ENCODE peak calls at places on chromosomes 3 and 15, in nine cellular contexts. One of them, this sample, is unnamed.
A peak's percentile ranks its signal among the peaks of the same experiment; 100 is the strongest.

GRCh38 chr3:45644063-45644462 is 45.1 kb upstream of the SACM1L start:
- DNase-seq in heart right ventricle: no peak
- DNase-seq in heart left ventricle: no peak
- DNase-seq in left ventricle myocardium inferior: no peak
- DNase-seq in GM23248: peak; percentile 89
- DNase-seq in right cardiac atrium: no peak
- DNase-seq in endothelial cell of umbilical vein: peak; percentile 93
- DNase-seq in uterus: no peak
- DNase-seq in thyroid gland: peak; percentile 46
- DNase-seq in this sample: no peak

GRCh38 chr3:31819441-31819840 is 161.6 kb downstream of the OSBPL10 start:
- DNase-seq in heart right ventricle: no peak
- DNase-seq in heart left ventricle: no peak
- DNase-seq in left ventricle myocardium inferior: no peak
- DNase-seq in GM23248: no peak
- DNase-seq in right cardiac atrium: no peak
- DNase-seq in endothelial cell of umbilical vein: no peak
- DNase-seq in uterus: no peak
- DNase-seq in thyroid gland: no peak
- DNase-seq in this sample: no peak

GRCh38 chr3:50385741-50386140 is 26.4 kb upstream of the TMEM115 start:
- DNase-seq in heart right ventricle: no peak
- DNase-seq in heart left ventricle: no peak
- DNase-seq in left ventricle myocardium inferior: no peak
- DNase-seq in GM23248: no peak
- DNase-seq in right cardiac atrium: no peak
- DNase-seq in endothelial cell of umbilical vein: no peak
- DNase-seq in uterus: no peak
- DNase-seq in thyroid gland: no peak
- DNase-seq in this sample: no peak

GRCh38 chr3:184379375-184380209 is at the start of gene CHRD:
- DNase-seq in heart right ventricle: no peak
- DNase-seq in heart left ventricle: no peak
- DNase-seq in left ventricle myocardium inferior: peak; percentile 58
- DNase-seq in GM23248: no peak
- DNase-seq in right cardiac atrium: peak; percentile 85
- DNase-seq in endothelial cell of umbilical vein: no peak
- DNase-seq in uterus: peak; percentile 67
- DNase-seq in thyroid gland: no peak
- DNase-seq in this sample: no peak

GRCh38 chr3:45496550-45496949 is 98.0 kb upstream of the LIMD1 start:
- DNase-seq in heart right ventricle: peak; percentile 15
- DNase-seq in heart left ventricle: no peak
- DNase-seq in left ventricle myocardium inferior: peak; percentile 39
- DNase-seq in GM23248: no peak
- DNase-seq in right cardiac atrium: peak; percentile 79
- DNase-seq in endothelial cell of umbilical vein: no peak
- DNase-seq in uterus: no peak
- DNase-seq in thyroid gland: no peak
- DNase-seq in this sample: no peak

GRCh38 chr3:147945968-147946519 is 536.9 kb downstream of the ZIC1 start:
- DNase-seq in heart right ventricle: peak; percentile 20
- DNase-seq in heart left ventricle: peak; percentile 20
- DNase-seq in left ventricle myocardium inferior: peak; percentile 33
- DNase-seq in GM23248: peak; percentile 85
- DNase-seq in right cardiac atrium: peak; percentile 76
- DNase-seq in endothelial cell of umbilical vein: peak; percentile 68
- DNase-seq in uterus: peak; percentile 22
- DNase-seq in thyroid gland: peak; percentile 48
- DNase-seq in this sample: peak; percentile 32

GRCh38 chr3:104549099-104549714 is 817.5 kb upstream of the ALCAM start:
- DNase-seq in heart right ventricle: no peak
- DNase-seq in heart left ventricle: no peak
- DNase-seq in left ventricle myocardium inferior: no peak
- DNase-seq in GM23248: no peak
- DNase-seq in right cardiac atrium: no peak
- DNase-seq in endothelial cell of umbilical vein: no peak
- DNase-seq in uterus: no peak
- DNase-seq in thyroid gland: no peak
- DNase-seq in this sample: no peak

GRCh38 chr3:117114517-117115265 is 405.1 kb downstream of the TUSC7 start:
- DNase-seq in heart right ventricle: no peak
- DNase-seq in heart left ventricle: no peak
- DNase-seq in left ventricle myocardium inferior: no peak
- DNase-seq in GM23248: no peak
- DNase-seq in right cardiac atrium: no peak
- DNase-seq in endothelial cell of umbilical vein: no peak
- DNase-seq in uterus: no peak
- DNase-seq in thyroid gland: no peak
- DNase-seq in this sample: no peak

GRCh38 chr3:13616359-13616758 is 67.4 kb downstream of the FBLN2 start:
- DNase-seq in heart right ventricle: no peak
- DNase-seq in heart left ventricle: no peak
- DNase-seq in left ventricle myocardium inferior: no peak
- DNase-seq in GM23248: no peak
- DNase-seq in right cardiac atrium: peak; percentile 31
- DNase-seq in endothelial cell of umbilical vein: no peak
- DNase-seq in uterus: no peak
- DNase-seq in thyroid gland: no peak
- DNase-seq in this sample: no peak

GRCh38 chr15:98745179-98745578 is 96.8 kb downstream of the IGF1R start:
- DNase-seq in heart right ventricle: no peak
- DNase-seq in heart left ventricle: no peak
- DNase-seq in left ventricle myocardium inferior: no peak
- DNase-seq in GM23248: no peak
- DNase-seq in right cardiac atrium: no peak
- DNase-seq in endothelial cell of umbilical vein: no peak
- DNase-seq in uterus: no peak
- DNase-seq in thyroid gland: no peak
- DNase-seq in this sample: no peak

GRCh38 chr15:98744506-98744905 is 96.2 kb downstream of the IGF1R start:
- DNase-seq in heart right ventricle: no peak
- DNase-seq in heart left ventricle: no peak
- DNase-seq in left ventricle myocardium inferior: no peak
- DNase-seq in GM23248: no peak
- DNase-seq in right cardiac atrium: no peak
- DNase-seq in endothelial cell of umbilical vein: no peak
- DNase-seq in uterus: no peak
- DNase-seq in thyroid gland: no peak
- DNase-seq in this sample: no peak

GRCh38 chr15:98746756-98747155 is 98.4 kb downstream of the IGF1R start:
- DNase-seq in heart right ventricle: no peak
- DNase-seq in heart left ventricle: no peak
- DNase-seq in left ventricle myocardium inferior: no peak
- DNase-seq in GM23248: no peak
- DNase-seq in right cardiac atrium: no peak
- DNase-seq in endothelial cell of umbilical vein: no peak
- DNase-seq in uterus: no peak
- DNase-seq in thyroid gland: no peak
- DNase-seq in this sample: no peak

GRCh38 chr15:98745650-98746374 is 97.5 kb downstream of the IGF1R start:
- DNase-seq in heart right ventricle: no peak
- DNase-seq in heart left ventricle: no peak
- DNase-seq in left ventricle myocardium inferior: no peak
- DNase-seq in GM23248: no peak
- DNase-seq in right cardiac atrium: no peak
- DNase-seq in endothelial cell of umbilical vein: no peak
- DNase-seq in uterus: no peak
- DNase-seq in thyroid gland: no peak
- DNase-seq in this sample: no peak

DNA sequence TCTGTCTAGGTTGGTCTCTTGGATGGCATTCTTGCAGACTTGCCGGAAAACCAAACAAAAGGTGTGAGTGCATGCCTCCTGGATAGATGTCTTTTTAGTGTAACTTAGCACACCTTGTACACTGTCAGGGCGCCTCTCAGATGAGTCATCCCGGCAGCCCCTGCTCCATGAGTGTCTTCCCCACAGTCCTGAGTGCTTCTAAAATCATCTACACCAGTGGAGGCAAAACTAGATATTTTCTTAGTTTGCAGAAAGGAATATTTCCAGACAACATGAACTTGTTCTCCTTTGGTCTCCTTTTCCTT is 98.0 kb downstream of the IGF1R start:
- DNase-seq in heart right ventricle: no peak
- DNase-seq in heart left ventricle: no peak
- DNase-seq in left ventricle myocardium inferior: no peak
- DNase-seq in GM23248: no peak
- DNase-seq in right cardiac atrium: no peak
- DNase-seq in endothelial cell of umbilical vein: no peak
- DNase-seq in uterus: no peak
- DNase-seq in thyroid gland: peak; percentile 30
- DNase-seq in this sample: no peak
- H3K27ac ChIP-seq in heart right ventricle: no peak overlapping the region
- H3K27ac ChIP-seq in heart left ventricle: no peak overlapping the region
- H3K27ac ChIP-seq in left ventricle myocardium inferior: no peak overlapping the region
- H3K27ac ChIP-seq in GM23248: no peak overlapping the region
- H3K27ac ChIP-seq in right cardiac atrium: no peak overlapping the region
- H3K27ac ChIP-seq in endothelial cell of umbilical vein: no peak overlapping the region
- H3K27ac ChIP-seq in uterus: no peak overlapping the region
- H3K27ac ChIP-seq in thyroid gland: no peak overlapping the region
- H3K27ac ChIP-seq in this sample: no peak overlapping the region

DNA sequence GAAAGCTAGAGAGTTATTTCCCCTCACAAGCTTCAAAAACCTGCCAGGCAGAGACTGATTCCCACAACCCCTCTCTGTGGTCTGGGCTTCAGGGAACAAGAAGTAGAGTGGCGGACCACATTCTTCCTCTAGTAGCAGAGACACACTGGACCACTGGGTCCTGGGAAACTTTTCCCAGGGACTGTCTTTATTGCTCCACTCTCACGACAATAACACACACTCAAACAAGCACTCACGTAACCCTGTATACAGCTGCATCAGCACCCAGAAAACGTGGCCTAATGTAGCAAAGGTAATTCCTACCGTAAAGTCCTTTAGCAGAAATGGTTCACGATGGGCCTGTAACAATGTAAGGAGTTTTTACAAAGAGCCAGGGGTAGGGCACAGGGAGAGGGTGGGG is 27.6 kb downstream of the CPOX start:
- DNase-seq in heart right ventricle: no peak
- DNase-seq in heart left ventricle: no peak
- DNase-seq in left ventricle myocardium inferior: no peak
- DNase-seq in GM23248: no peak
- DNase-seq in right cardiac atrium: no peak
- DNase-seq in endothelial cell of umbilical vein: no peak
- DNase-seq in uterus: no peak
- DNase-seq in thyroid gland: no peak
- DNase-seq in this sample: no peak
- H3K4me1 ChIP-seq in heart right ventricle: no peaks in the 10 kb centered on the region
- H3K4me1 ChIP-seq in heart left ventricle: no peaks in the 10 kb centered on the region
- H3K4me1 ChIP-seq in left ventricle myocardium inferior: no peaks in the 10 kb centered on the region
- H3K4me1 ChIP-seq in GM23248: peaks cover 25% of the 10 kb centered on the region
- H3K4me1 ChIP-seq in right cardiac atrium: no peaks in the 10 kb centered on the region
- H3K4me1 ChIP-seq in endothelial cell of umbilical vein: no peaks in the 10 kb centered on the region
- H3K4me1 ChIP-seq in uterus: no peaks in the 10 kb centered on the region
- H3K4me1 ChIP-seq in thyroid gland: no peaks in the 10 kb centered on the region
- H3K4me1 ChIP-seq in this sample: no peaks in the 10 kb centered on the region

GRCh38 chr3:98445949-98446406 is 17.0 kb upstream of the OR5K1 start:
- DNase-seq in heart right ventricle: no peak
- DNase-seq in heart left ventricle: no peak
- DNase-seq in left ventricle myocardium inferior: no peak
- DNase-seq in GM23248: no peak
- DNase-seq in right cardiac atrium: no peak
- DNase-seq in endothelial cell of umbilical vein: no peak
- DNase-seq in uterus: no peak
- DNase-seq in thyroid gland: no peak
- DNase-seq in this sample: no peak
- H3K4me3 ChIP-seq in heart right ventricle: no peak overlapping the region
- H3K4me3 ChIP-seq in heart left ventricle: no peak overlapping the region
- H3K4me3 ChIP-seq in left ventricle myocardium inferior: no peak overlapping the region
- H3K4me3 ChIP-seq in GM23248: no peak overlapping the region
- H3K4me3 ChIP-seq in right cardiac atrium: no peak overlapping the region
- H3K4me3 ChIP-seq in endothelial cell of umbilical vein: no peak overlapping the region
- H3K4me3 ChIP-seq in uterus: no peak overlapping the region
- H3K4me3 ChIP-seq in thyroid gland: no peak overlapping the region
- H3K4me3 ChIP-seq in this sample: no peak overlapping the region

DNA sequence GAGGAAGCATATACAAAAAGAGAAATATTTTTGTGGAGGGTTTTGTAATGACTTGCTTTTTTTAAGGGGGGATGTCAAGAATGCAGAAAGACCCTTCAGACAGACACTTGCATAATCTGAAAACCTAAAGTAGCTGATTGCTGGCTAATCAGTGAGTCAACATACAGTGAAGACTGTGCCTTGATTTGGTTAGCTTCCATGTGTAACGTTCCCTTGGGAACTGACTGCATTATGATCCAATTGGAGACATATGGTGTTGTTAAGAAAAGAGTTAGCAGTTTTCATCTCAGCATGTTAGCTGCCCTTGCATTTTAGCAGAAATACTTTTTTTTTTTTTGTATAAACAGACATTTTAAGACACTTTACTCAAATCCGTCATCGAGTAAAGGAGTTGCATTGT is 483.2 kb downstream of the RBMS3 start:
- DNase-seq in heart right ventricle: no peak
- DNase-seq in heart left ventricle: no peak
- DNase-seq in left ventricle myocardium inferior: no peak
- DNase-seq in GM23248: peak; percentile 85
- DNase-seq in right cardiac atrium: no peak
- DNase-seq in endothelial cell of umbilical vein: peak; percentile 35
- DNase-seq in uterus: no peak
- DNase-seq in thyroid gland: no peak
- DNase-seq in this sample: no peak
- H3K27ac ChIP-seq in heart right ventricle: no peak overlapping the region
- H3K27ac ChIP-seq in heart left ventricle: no peak overlapping the region
- H3K27ac ChIP-seq in left ventricle myocardium inferior: peak overlapping the region; percentile 0
- H3K27ac ChIP-seq in GM23248: peak overlapping the region; percentile 71
- H3K27ac ChIP-seq in right cardiac atrium: no peak overlapping the region
- H3K27ac ChIP-seq in endothelial cell of umbilical vein: no peak overlapping the region
- H3K27ac ChIP-seq in uterus: no peak overlapping the region
- H3K27ac ChIP-seq in thyroid gland: no peak overlapping the region
- H3K27ac ChIP-seq in this sample: no peak overlapping the region